ENCODE peak calls at places on chromosome 18, in seven cellular contexts. One of them, this sample, is unnamed.

GRCh38 chr18:3256693-3257626 is 5.0 kb upstream of the MYL12B start:
- DNase-seq in IMR-90: peak
- DNase-seq in brain microvascular endothelial cell: peak
- DNase-seq in GM06990: peak
- DNase-seq in sigmoid colon: no peak
- DNase-seq in Peyer's patch: no peak
- DNase-seq in fibroblast of the aortic adventitia: peak
- DNase-seq in this sample: peak

GRCh38 chr18:54257015-54257414 is 12.3 kb upstream of the POLI start:
- DNase-seq in IMR-90: no peak
- DNase-seq in brain microvascular endothelial cell: no peak
- DNase-seq in GM06990: no peak
- DNase-seq in sigmoid colon: no peak
- DNase-seq in Peyer's patch: no peak
- DNase-seq in fibroblast of the aortic adventitia: peak
- DNase-seq in this sample: peak

GRCh38 chr18:6336239-6336638 is 78.5 kb downstream of the L3MBTL4 start:
- DNase-seq in IMR-90: no peak
- DNase-seq in brain microvascular endothelial cell: no peak
- DNase-seq in GM06990: no peak
- DNase-seq in sigmoid colon: no peak
- DNase-seq in Peyer's patch: no peak
- DNase-seq in fibroblast of the aortic adventitia: no peak
- DNase-seq in this sample: no peak

GRCh38 chr18:59512025-59512710 is 153.1 kb upstream of the LMAN1 start:
- DNase-seq in IMR-90: no peak
- DNase-seq in brain microvascular endothelial cell: no peak
- DNase-seq in GM06990: no peak
- DNase-seq in sigmoid colon: no peak
- DNase-seq in Peyer's patch: no peak
- DNase-seq in fibroblast of the aortic adventitia: no peak
- DNase-seq in this sample: peak

GRCh38 chr18:22265838-22266237 is 96.4 kb downstream of the GATA6 start:
- DNase-seq in IMR-90: no peak
- DNase-seq in brain microvascular endothelial cell: no peak
- DNase-seq in GM06990: no peak
- DNase-seq in sigmoid colon: no peak
- DNase-seq in Peyer's patch: no peak
- DNase-seq in fibroblast of the aortic adventitia: no peak
- DNase-seq in this sample: no peak

GRCh38 chr18:32093523-32093922 is 1.8 kb downstream of the RNF138 start:
- DNase-seq in IMR-90: peak
- DNase-seq in brain microvascular endothelial cell: peak
- DNase-seq in GM06990: no peak
- DNase-seq in sigmoid colon: no peak
- DNase-seq in Peyer's patch: no peak
- DNase-seq in fibroblast of the aortic adventitia: peak
- DNase-seq in this sample: no peak

GRCh38 chr18:45974088-45974536 is 7.0 kb upstream of the EPG5 start:
- DNase-seq in IMR-90: peak
- DNase-seq in brain microvascular endothelial cell: peak
- DNase-seq in GM06990: no peak
- DNase-seq in sigmoid colon: no peak
- DNase-seq in Peyer's patch: peak
- DNase-seq in fibroblast of the aortic adventitia: peak
- DNase-seq in this sample: peak

GRCh38 chr18:68797901-68798300 is at the start of gene CCDC102B:
- DNase-seq in IMR-90: peak
- DNase-seq in brain microvascular endothelial cell: peak
- DNase-seq in GM06990: no peak
- DNase-seq in sigmoid colon: no peak
- DNase-seq in Peyer's patch: no peak
- DNase-seq in fibroblast of the aortic adventitia: peak
- DNase-seq in this sample: peak

GRCh38 chr18:23189768-23190661 is 54.7 kb downstream of the CABLES1 start:
- DNase-seq in IMR-90: no peak
- DNase-seq in brain microvascular endothelial cell: no peak
- DNase-seq in GM06990: no peak
- DNase-seq in sigmoid colon: no peak
- DNase-seq in Peyer's patch: no peak
- DNase-seq in fibroblast of the aortic adventitia: no peak
- DNase-seq in this sample: no peak

GRCh38 chr18:25349131-25349925 is 2.6 kb downstream of the ZNF521 start:
- DNase-seq in IMR-90: peak
- DNase-seq in brain microvascular endothelial cell: peak
- DNase-seq in GM06990: no peak
- DNase-seq in sigmoid colon: peak
- DNase-seq in Peyer's patch: no peak
- DNase-seq in fibroblast of the aortic adventitia: peak
- DNase-seq in this sample: peak

GRCh38 chr18:32867330-32867729 is 94.5 kb upstream of the KLHL14 start:
- DNase-seq in IMR-90: no peak
- DNase-seq in brain microvascular endothelial cell: no peak
- DNase-seq in GM06990: no peak
- DNase-seq in sigmoid colon: no peak
- DNase-seq in Peyer's patch: no peak
- DNase-seq in fibroblast of the aortic adventitia: no peak
- DNase-seq in this sample: no peak

GRCh38 chr18:34794346-34794745 is 84.2 kb downstream of the DTNA start:
- DNase-seq in IMR-90: no peak
- DNase-seq in brain microvascular endothelial cell: no peak
- DNase-seq in GM06990: no peak
- DNase-seq in sigmoid colon: no peak
- DNase-seq in Peyer's patch: no peak
- DNase-seq in fibroblast of the aortic adventitia: no peak
- DNase-seq in this sample: no peak
- H3K4me3 ChIP-seq in IMR-90: no peak
- H3K4me3 ChIP-seq in brain microvascular endothelial cell: no peak
- H3K4me3 ChIP-seq in GM06990: no peak
- H3K4me3 ChIP-seq in sigmoid colon: no peak
- H3K4me3 ChIP-seq in Peyer's patch: no peak
- H3K4me3 ChIP-seq in fibroblast of the aortic adventitia: no peak
- H3K4me3 ChIP-seq in this sample: no peak

DNA sequence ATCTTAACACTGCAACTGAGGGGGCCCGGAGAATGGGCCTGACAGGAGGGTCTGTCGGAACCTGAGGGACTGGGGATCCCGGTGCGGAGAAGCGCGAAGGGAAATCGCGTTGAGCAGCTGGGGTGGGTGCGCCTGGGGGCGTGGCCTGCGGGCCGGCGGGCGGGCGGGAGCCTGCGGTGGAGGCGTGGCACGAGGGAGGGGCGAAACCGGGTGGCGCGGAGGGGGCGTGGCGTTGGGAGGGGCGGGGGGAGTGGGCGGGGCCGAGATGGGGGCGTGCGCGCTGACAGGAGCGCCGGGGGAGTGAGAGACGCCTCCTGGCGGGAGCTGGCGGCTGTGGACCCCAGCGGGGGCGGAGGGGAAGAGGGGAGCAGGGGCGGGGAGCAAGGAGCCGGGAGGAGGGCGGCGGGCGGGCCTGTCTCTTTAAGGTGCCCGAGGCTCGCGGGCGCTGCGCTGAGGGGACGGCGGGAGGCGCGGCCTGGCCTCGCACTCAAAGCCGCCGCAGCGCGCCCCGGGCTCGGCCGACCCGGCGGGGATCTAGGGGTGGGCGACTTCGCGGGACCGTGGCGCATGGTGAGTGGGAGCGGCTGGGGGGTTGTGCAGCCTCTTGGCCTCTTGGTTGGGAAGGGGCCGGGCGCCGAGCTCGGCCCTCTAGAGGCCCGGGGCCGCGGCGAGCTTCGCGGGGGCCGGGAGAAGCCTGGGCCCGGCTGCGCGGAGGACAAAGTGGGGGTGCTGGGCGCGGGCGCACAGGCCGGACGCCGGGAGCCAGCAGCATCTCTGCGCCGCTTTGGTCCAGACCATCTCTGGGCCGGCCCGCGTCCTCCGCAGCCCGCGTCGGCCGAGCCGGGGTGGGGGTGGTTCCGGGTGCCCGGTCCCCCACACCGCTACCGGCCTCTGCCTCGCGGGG is at the start of gene TWSG1:
- DNase-seq in IMR-90: peak
- DNase-seq in brain microvascular endothelial cell: peak
- DNase-seq in GM06990: peak
- DNase-seq in sigmoid colon: peak
- DNase-seq in Peyer's patch: peak
- DNase-seq in fibroblast of the aortic adventitia: peak
- DNase-seq in this sample: peak
- TF ChIP-seq CTCF in IMR-90: peak
- TF ChIP-seq CTCF in brain microvascular endothelial cell: peak
- TF ChIP-seq CTCF in GM06990: peak
- TF ChIP-seq CTCF in sigmoid colon: no peak
- TF ChIP-seq CTCF in Peyer's patch: peak
- TF ChIP-seq CTCF in fibroblast of the aortic adventitia: peak
- TF ChIP-seq CTCF in this sample: no peak

GRCh38 chr18:27789406-27789805 is 387.5 kb downstream of the CDH2 start:
- DNase-seq in IMR-90: no peak
- DNase-seq in brain microvascular endothelial cell: no peak
- DNase-seq in GM06990: no peak
- DNase-seq in sigmoid colon: no peak
- DNase-seq in Peyer's patch: no peak
- DNase-seq in fibroblast of the aortic adventitia: no peak
- DNase-seq in this sample: no peak
- H3K4me3 ChIP-seq in IMR-90: no peak
- H3K4me3 ChIP-seq in brain microvascular endothelial cell: no peak
- H3K4me3 ChIP-seq in GM06990: no peak
- H3K4me3 ChIP-seq in sigmoid colon: no peak
- H3K4me3 ChIP-seq in Peyer's patch: no peak
- H3K4me3 ChIP-seq in fibroblast of the aortic adventitia: no peak
- H3K4me3 ChIP-seq in this sample: no peak

DNA sequence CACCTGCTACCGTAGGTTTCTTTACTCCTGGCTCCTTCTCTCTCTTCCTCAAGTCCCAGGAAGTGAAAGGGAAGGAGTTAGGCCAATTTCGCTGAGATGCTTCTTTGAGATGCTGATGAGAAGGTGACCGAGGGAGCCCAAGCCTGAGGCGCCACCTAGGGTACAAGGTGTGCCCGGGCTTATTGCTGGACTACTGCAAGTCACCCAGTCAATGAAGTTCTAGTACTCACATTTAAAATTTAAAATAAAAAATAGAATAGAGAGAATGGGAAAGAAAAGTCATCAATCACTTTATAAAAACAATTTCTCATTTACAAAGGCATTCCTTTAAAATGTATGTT is 45.3 kb downstream of the ACAA2 start:
- DNase-seq in IMR-90: peak
- DNase-seq in brain microvascular endothelial cell: peak
- DNase-seq in GM06990: no peak
- DNase-seq in sigmoid colon: no peak
- DNase-seq in Peyer's patch: peak
- DNase-seq in fibroblast of the aortic adventitia: peak
- DNase-seq in this sample: peak
- TF ChIP-seq CTCF in IMR-90: peak
- TF ChIP-seq CTCF in brain microvascular endothelial cell: peak
- TF ChIP-seq CTCF in GM06990: peak
- TF ChIP-seq CTCF in sigmoid colon: no peak
- TF ChIP-seq CTCF in Peyer's patch: no peak
- TF ChIP-seq CTCF in fibroblast of the aortic adventitia: peak
- TF ChIP-seq CTCF in this sample: peak

GRCh38 chr18:50401888-50402287 is 27.0 kb downstream of the SKA1 start:
- DNase-seq in IMR-90: peak
- DNase-seq in brain microvascular endothelial cell: no peak
- DNase-seq in GM06990: peak
- DNase-seq in sigmoid colon: no peak
- DNase-seq in Peyer's patch: peak
- DNase-seq in fibroblast of the aortic adventitia: peak
- DNase-seq in this sample: peak

GRCh38 chr18:50398099-50398498 is 23.3 kb downstream of the SKA1 start:
- DNase-seq in IMR-90: no peak
- DNase-seq in brain microvascular endothelial cell: no peak
- DNase-seq in GM06990: no peak
- DNase-seq in sigmoid colon: no peak
- DNase-seq in Peyer's patch: no peak
- DNase-seq in fibroblast of the aortic adventitia: no peak
- DNase-seq in this sample: no peak

GRCh38 chr18:50398947-50399346 is 24.1 kb downstream of the SKA1 start:
- DNase-seq in IMR-90: no peak
- DNase-seq in brain microvascular endothelial cell: no peak
- DNase-seq in GM06990: no peak
- DNase-seq in sigmoid colon: no peak
- DNase-seq in Peyer's patch: no peak
- DNase-seq in fibroblast of the aortic adventitia: no peak
- DNase-seq in this sample: no peak

GRCh38 chr18:50399582-50399981 is 24.7 kb downstream of the SKA1 start:
- DNase-seq in IMR-90: no peak
- DNase-seq in brain microvascular endothelial cell: no peak
- DNase-seq in GM06990: no peak
- DNase-seq in sigmoid colon: no peak
- DNase-seq in Peyer's patch: no peak
- DNase-seq in fibroblast of the aortic adventitia: no peak
- DNase-seq in this sample: peak

GRCh38 chr18:50401334-50401733 is 26.5 kb downstream of the SKA1 start:
- DNase-seq in IMR-90: no peak
- DNase-seq in brain microvascular endothelial cell: no peak
- DNase-seq in GM06990: no peak
- DNase-seq in sigmoid colon: no peak
- DNase-seq in Peyer's patch: no peak
- DNase-seq in fibroblast of the aortic adventitia: no peak
- DNase-seq in this sample: no peak
- H3K4me3 ChIP-seq in IMR-90: no peak
- H3K4me3 ChIP-seq in brain microvascular endothelial cell: no peak
- H3K4me3 ChIP-seq in GM06990: no peak
- H3K4me3 ChIP-seq in sigmoid colon: no peak
- H3K4me3 ChIP-seq in Peyer's patch: no peak
- H3K4me3 ChIP-seq in fibroblast of the aortic adventitia: no peak
- H3K4me3 ChIP-seq in this sample: no peak

GRCh38 chr18:65725421-65726050 is 25.3 kb upstream of the CDH7 start:
- DNase-seq in IMR-90: no peak
- DNase-seq in brain microvascular endothelial cell: no peak
- DNase-seq in GM06990: no peak
- DNase-seq in sigmoid colon: no peak
- DNase-seq in Peyer's patch: peak
- DNase-seq in fibroblast of the aortic adventitia: no peak
- DNase-seq in this sample: no peak
- TF ChIP-seq CTCF in IMR-90: no peak
- TF ChIP-seq CTCF in brain microvascular endothelial cell: peak
- TF ChIP-seq CTCF in GM06990: peak
- TF ChIP-seq CTCF in sigmoid colon: no peak
- TF ChIP-seq CTCF in Peyer's patch: no peak
- TF ChIP-seq CTCF in fibroblast of the aortic adventitia: no peak
- TF ChIP-seq CTCF in this sample: no peak

This sample was measured in foreskin fibroblast.